ENCODE peak calls at places on chromosomes 13 and 19, in nine cellular contexts. I, V, X, A, E, W, H, C and M are unnamed samples.

GRCh38 chr13:112965573-112966115 is 3.4 kb upstream of the MCF2L start:
- DNase-seq in E (no peak), X (no peak), I (no peak), W (no peak), V (no peak), A (peak), H (no peak), C (no peak), M (no peak)

GRCh38 chr13:60756306-60756705 is 359.3 kb downstream of the TDRD3 start:
- DNase-seq in E (no peak), W (no peak), I (no peak), H (no peak), C (no peak), A (no peak), X (no peak), V (no peak), M (no peak)

GRCh38 chr19:38849746-38850230 is at the start of gene HNRNPL:
- DNase-seq in A (no peak), H (no peak), X (no peak), V (no peak), W (peak), C (peak), E (no peak), I (no peak), M (peak)

GRCh38 chr19:39796000-39796498 is 17.4 kb downstream of the LEUTX start:
- DNase-seq in C (no peak), V (no peak), I (no peak), W (no peak), X (no peak), H (no peak), E (no peak), A (no peak), M (no peak)

GRCh38 chr13:73248711-73249580 is 190.1 kb downstream of the KLF5 start:
- DNase-seq in E (peak), X (peak), I (no peak), V (peak), H (peak), A (no peak), C (no peak), W (no peak), M (no peak)

GRCh38 chr13:36998624-36999041 is 507 bp downstream of the ALG5 start:
- DNase-seq in H (peak), X (peak), W (peak), C (peak), I (peak), V (peak), E (peak), A (peak), M (peak)

GRCh38 chr13:48491423-48492122 is 41.3 kb downstream of the RCBTB2 start:
- DNase-seq in E (no peak), A (no peak), C (no peak), X (no peak), I (no peak), W (no peak), H (no peak), V (peak), M (no peak)

GRCh38 chr13:112670864-112671263 is 19.0 kb upstream of the ATP11A start:
- DNase-seq in E (no peak), V (no peak), H (no peak), C (no peak), A (no peak), X (no peak), W (no peak), I (no peak), M (no peak)

GRCh38 chr19:43353606-43354304 is at the start of gene CD177:
- DNase-seq in H (peak), W (no peak), V (no peak), C (no peak), A (no peak), X (no peak), I (no peak), E (no peak), M (no peak)

GRCh38 chr13:25771208-25771607 is 280.6 kb downstream of the SHISA2 start:
- DNase-seq in V (no peak), X (no peak), C (no peak), A (no peak), I (no peak), H (no peak), W (no peak), E (no peak), M (no peak)

GRCh38 chr13:68697551-68697950 is 1410.1 kb upstream of the ATXN8OS start:
- DNase-seq in I (no peak), E (no peak), V (no peak), A (no peak), X (no peak), W (peak), C (no peak), H (no peak), M (no peak)

GRCh38 chr13:22839554-22840286 is 341.1 kb upstream of the SGCG start:
- DNase-seq in H (peak), E (no peak), V (no peak), C (no peak), A (no peak), I (no peak), W (no peak), X (no peak), M (no peak)

GRCh38 chr13:111213964-111214726 is 99.0 kb downstream of the ARHGEF7 start:
- DNase-seq in H (peak), A (no peak), W (no peak), C (no peak), V (no peak), X (no peak), I (peak), E (no peak), M (no peak)

GRCh38 chr19:35545855-35546381 is 492 bp downstream of the TMEM147 start:
- DNase-seq in W (peak), C (peak), H (no peak), X (no peak), E (peak), I (peak), V (peak), A (peak), M (peak)

GRCh38 chr19:45824041-45824471 is 8.9 kb upstream of the RSPH6A start:
- DNase-seq in H (no peak), W (peak), C (no peak), I (peak), A (no peak), E (no peak), X (no peak), V (no peak), M (no peak)

GRCh38 chr19:33957804-33958203 is 161.1 kb downstream of the KCTD15 start:
- DNase-seq in A (no peak), C (no peak), W (no peak), I (no peak), H (no peak), V (no peak), E (no peak), X (no peak), M (no peak)